ENCODE peak calls at places on chromosomes 7 and 10, in seven cellular contexts. One of them, this sample, is unnamed.

GRCh38 chr7:26646666-26647065 is 217.7 kb downstream of the SKAP2 start:
- DNase-seq in heart left ventricle: no peak
- DNase-seq in upper lobe of left lung: no peak
- DNase-seq in NCI-H1105 treated with DMSO at 0.1 percent for 48 hours: no peak
- DNase-seq in GM10248: no peak
- DNase-seq in Right ventricle myocardium superior: no peak
- DNase-seq in ELF-1: no peak
- DNase-seq in this sample: no peak

GRCh38 chr10:57395921-57396320 is 871.8 kb downstream of the IPMK start:
- DNase-seq in heart left ventricle: no peak
- DNase-seq in upper lobe of left lung: no peak
- DNase-seq in NCI-H1105 treated with DMSO at 0.1 percent for 48 hours: no peak
- DNase-seq in GM10248: no peak
- DNase-seq in Right ventricle myocardium superior: no peak
- DNase-seq in ELF-1: no peak
- DNase-seq in this sample: no peak

GRCh38 chr10:124417846-124418725 is 637 bp downstream of the OAT start:
- DNase-seq in heart left ventricle: peak
- DNase-seq in upper lobe of left lung: peak
- DNase-seq in NCI-H1105 treated with DMSO at 0.1 percent for 48 hours: no peak
- DNase-seq in GM10248: peak
- DNase-seq in Right ventricle myocardium superior: peak
- DNase-seq in ELF-1: peak
- DNase-seq in this sample: peak

GRCh38 chr7:14542624-14543023 is 359.9 kb downstream of the DGKB start:
- DNase-seq in heart left ventricle: no peak
- DNase-seq in upper lobe of left lung: no peak
- DNase-seq in NCI-H1105 treated with DMSO at 0.1 percent for 48 hours: no peak
- DNase-seq in GM10248: no peak
- DNase-seq in Right ventricle myocardium superior: no peak
- DNase-seq in ELF-1: no peak
- DNase-seq in this sample: no peak

GRCh38 chr10:17026686-17027485 is 102.7 kb downstream of the CUBN start:
- DNase-seq in heart left ventricle: no peak
- DNase-seq in upper lobe of left lung: no peak
- DNase-seq in NCI-H1105 treated with DMSO at 0.1 percent for 48 hours: no peak
- DNase-seq in GM10248: no peak
- DNase-seq in Right ventricle myocardium superior: no peak
- DNase-seq in ELF-1: no peak
- DNase-seq in this sample: no peak

GRCh38 chr7:38178695-38179344 is 775 bp downstream of the STARD3NL start:
- DNase-seq in heart left ventricle: no peak
- DNase-seq in upper lobe of left lung: no peak
- DNase-seq in NCI-H1105 treated with DMSO at 0.1 percent for 48 hours: peak
- DNase-seq in GM10248: peak
- DNase-seq in Right ventricle myocardium superior: no peak
- DNase-seq in ELF-1: no peak
- DNase-seq in this sample: no peak

GRCh38 chr10:44703241-44704155 is 207.6 kb upstream of the TMEM72 start:
- DNase-seq in heart left ventricle: no peak
- DNase-seq in upper lobe of left lung: no peak
- DNase-seq in NCI-H1105 treated with DMSO at 0.1 percent for 48 hours: no peak
- DNase-seq in GM10248: no peak
- DNase-seq in Right ventricle myocardium superior: no peak
- DNase-seq in ELF-1: no peak
- DNase-seq in this sample: no peak

GRCh38 chr10:116427671-116428070 is at the start of gene PNLIPRP3:
- DNase-seq in heart left ventricle: no peak
- DNase-seq in upper lobe of left lung: no peak
- DNase-seq in NCI-H1105 treated with DMSO at 0.1 percent for 48 hours: no peak
- DNase-seq in GM10248: no peak
- DNase-seq in Right ventricle myocardium superior: no peak
- DNase-seq in ELF-1: no peak
- DNase-seq in this sample: no peak

GRCh38 chr10:75956624-75957023 is 525.2 kb downstream of the LRMDA start:
- DNase-seq in heart left ventricle: no peak
- DNase-seq in upper lobe of left lung: no peak
- DNase-seq in NCI-H1105 treated with DMSO at 0.1 percent for 48 hours: no peak
- DNase-seq in GM10248: no peak
- DNase-seq in Right ventricle myocardium superior: no peak
- DNase-seq in ELF-1: no peak
- DNase-seq in this sample: no peak

GRCh38 chr7:117949232-117949631 is 76.0 kb upstream of the CTTNBP2 start:
- DNase-seq in heart left ventricle: no peak
- DNase-seq in upper lobe of left lung: no peak
- DNase-seq in NCI-H1105 treated with DMSO at 0.1 percent for 48 hours: no peak
- DNase-seq in GM10248: no peak
- DNase-seq in Right ventricle myocardium superior: no peak
- DNase-seq in ELF-1: no peak
- DNase-seq in this sample: no peak

GRCh38 chr7:142459557-142459963 is 201.7 kb upstream of the PRSS58 start:
- DNase-seq in heart left ventricle: no peak
- DNase-seq in upper lobe of left lung: no peak
- DNase-seq in NCI-H1105 treated with DMSO at 0.1 percent for 48 hours: peak
- DNase-seq in GM10248: peak
- DNase-seq in Right ventricle myocardium superior: no peak
- DNase-seq in ELF-1: peak
- DNase-seq in this sample: no peak

GRCh38 chr10:132574783-132575319 is 37.3 kb downstream of the INPP5A start:
- DNase-seq in heart left ventricle: no peak
- DNase-seq in upper lobe of left lung: no peak
- DNase-seq in NCI-H1105 treated with DMSO at 0.1 percent for 48 hours: no peak
- DNase-seq in GM10248: no peak
- DNase-seq in Right ventricle myocardium superior: peak
- DNase-seq in ELF-1: peak
- DNase-seq in this sample: no peak

GRCh38 chr7:47669178-47669878 is 87.4 kb upstream of the TNS3 start:
- DNase-seq in heart left ventricle: peak
- DNase-seq in upper lobe of left lung: peak
- DNase-seq in NCI-H1105 treated with DMSO at 0.1 percent for 48 hours: no peak
- DNase-seq in GM10248: peak
- DNase-seq in Right ventricle myocardium superior: peak
- DNase-seq in ELF-1: peak
- DNase-seq in this sample: peak

GRCh38 chr7:2255145-2256139 is 13.4 kb downstream of the NUDT1 start:
- DNase-seq in heart left ventricle: no peak
- DNase-seq in upper lobe of left lung: no peak
- DNase-seq in NCI-H1105 treated with DMSO at 0.1 percent for 48 hours: no peak
- DNase-seq in GM10248: no peak
- DNase-seq in Right ventricle myocardium superior: no peak
- DNase-seq in ELF-1: no peak
- DNase-seq in this sample: no peak

GRCh38 chr10:113442340-113442739 is 110.5 kb upstream of the HABP2 start:
- DNase-seq in heart left ventricle: no peak
- DNase-seq in upper lobe of left lung: no peak
- DNase-seq in NCI-H1105 treated with DMSO at 0.1 percent for 48 hours: no peak
- DNase-seq in GM10248: no peak
- DNase-seq in Right ventricle myocardium superior: no peak
- DNase-seq in ELF-1: no peak
- DNase-seq in this sample: no peak

GRCh38 chr7:113402005-113402404 is 283.7 kb upstream of the SMIM30 start:
- DNase-seq in heart left ventricle: no peak
- DNase-seq in upper lobe of left lung: no peak
- DNase-seq in NCI-H1105 treated with DMSO at 0.1 percent for 48 hours: no peak
- DNase-seq in GM10248: no peak
- DNase-seq in Right ventricle myocardium superior: no peak
- DNase-seq in ELF-1: no peak
- DNase-seq in this sample: no peak

GRCh38 chr7:117270371-117270770 is 52.5 kb downstream of the WNT2 start:
- DNase-seq in heart left ventricle: no peak
- DNase-seq in upper lobe of left lung: no peak
- DNase-seq in NCI-H1105 treated with DMSO at 0.1 percent for 48 hours: no peak
- DNase-seq in GM10248: no peak
- DNase-seq in Right ventricle myocardium superior: no peak
- DNase-seq in ELF-1: no peak
- DNase-seq in this sample: no peak

GRCh38 chr10:25071227-25071626 is 54.8 kb downstream of the THNSL1 start:
- DNase-seq in heart left ventricle: no peak
- DNase-seq in upper lobe of left lung: no peak
- DNase-seq in NCI-H1105 treated with DMSO at 0.1 percent for 48 hours: no peak
- DNase-seq in GM10248: no peak
- DNase-seq in Right ventricle myocardium superior: no peak
- DNase-seq in ELF-1: no peak
- DNase-seq in this sample: no peak

GRCh38 chr7:55438765-55439525 is 73.8 kb downstream of the LANCL2 start:
- DNase-seq in heart left ventricle: peak
- DNase-seq in upper lobe of left lung: peak
- DNase-seq in NCI-H1105 treated with DMSO at 0.1 percent for 48 hours: peak
- DNase-seq in GM10248: no peak
- DNase-seq in Right ventricle myocardium superior: peak
- DNase-seq in ELF-1: no peak
- DNase-seq in this sample: peak

GRCh38 chr10:122342293-122343134 is 32.0 kb upstream of the PLEKHA1 start:
- DNase-seq in heart left ventricle: no peak
- DNase-seq in upper lobe of left lung: no peak
- DNase-seq in NCI-H1105 treated with DMSO at 0.1 percent for 48 hours: peak
- DNase-seq in GM10248: peak
- DNase-seq in Right ventricle myocardium superior: no peak
- DNase-seq in ELF-1: peak
- DNase-seq in this sample: no peak

GRCh38 chr7:129874722-129875121 is 78.0 kb downstream of the UBE2H start:
- DNase-seq in heart left ventricle: no peak
- DNase-seq in upper lobe of left lung: no peak
- DNase-seq in NCI-H1105 treated with DMSO at 0.1 percent for 48 hours: no peak
- DNase-seq in GM10248: no peak
- DNase-seq in Right ventricle myocardium superior: no peak
- DNase-seq in ELF-1: no peak
- DNase-seq in this sample: no peak

GRCh38 chr10:49419005-49419404 is 23.1 kb upstream of the DRGX start:
- DNase-seq in heart left ventricle: no peak
- DNase-seq in upper lobe of left lung: peak
- DNase-seq in NCI-H1105 treated with DMSO at 0.1 percent for 48 hours: no peak
- DNase-seq in GM10248: no peak
- DNase-seq in Right ventricle myocardium superior: no peak
- DNase-seq in ELF-1: peak
- DNase-seq in this sample: no peak

GRCh38 chr10:47262606-47263295 is 37.2 kb upstream of the GDF10 start:
- DNase-seq in heart left ventricle: no peak
- DNase-seq in upper lobe of left lung: no peak
- DNase-seq in NCI-H1105 treated with DMSO at 0.1 percent for 48 hours: no peak
- DNase-seq in GM10248: no peak
- DNase-seq in Right ventricle myocardium superior: no peak
- DNase-seq in ELF-1: no peak
- DNase-seq in this sample: no peak

GRCh38 chr10:69733791-69734261 is 67.9 kb upstream of the COL13A1 start:
- DNase-seq in heart left ventricle: peak
- DNase-seq in upper lobe of left lung: no peak
- DNase-seq in NCI-H1105 treated with DMSO at 0.1 percent for 48 hours: no peak
- DNase-seq in GM10248: no peak
- DNase-seq in Right ventricle myocardium superior: no peak
- DNase-seq in ELF-1: no peak
- DNase-seq in this sample: no peak

GRCh38 chr10:26214004-26214403 is 2.6 kb upstream of the GAD2 start:
- DNase-seq in heart left ventricle: no peak
- DNase-seq in upper lobe of left lung: no peak
- DNase-seq in NCI-H1105 treated with DMSO at 0.1 percent for 48 hours: peak
- DNase-seq in GM10248: no peak
- DNase-seq in Right ventricle myocardium superior: no peak
- DNase-seq in ELF-1: peak
- DNase-seq in this sample: no peak

GRCh38 chr7:28107960-28108359 is 72.6 kb downstream of the JAZF1 start:
- DNase-seq in heart left ventricle: peak
- DNase-seq in upper lobe of left lung: no peak
- DNase-seq in NCI-H1105 treated with DMSO at 0.1 percent for 48 hours: no peak
- DNase-seq in GM10248: no peak
- DNase-seq in Right ventricle myocardium superior: no peak
- DNase-seq in ELF-1: no peak
- DNase-seq in this sample: no peak

GRCh38 chr7:30816291-30817059 is 45.3 kb downstream of the MINDY4 start:
- DNase-seq in heart left ventricle: peak
- DNase-seq in upper lobe of left lung: no peak
- DNase-seq in NCI-H1105 treated with DMSO at 0.1 percent for 48 hours: no peak
- DNase-seq in GM10248: no peak
- DNase-seq in Right ventricle myocardium superior: peak
- DNase-seq in ELF-1: no peak
- DNase-seq in this sample: no peak

GRCh38 chr7:141649137-141649864 is 52.7 kb downstream of the DENND11 start:
- DNase-seq in heart left ventricle: no peak
- DNase-seq in upper lobe of left lung: no peak
- DNase-seq in NCI-H1105 treated with DMSO at 0.1 percent for 48 hours: no peak
- DNase-seq in GM10248: peak
- DNase-seq in Right ventricle myocardium superior: no peak
- DNase-seq in ELF-1: no peak
- DNase-seq in this sample: no peak

GRCh38 chr10:43202657-43203490 is 64.0 kb downstream of the RASGEF1A start:
- DNase-seq in heart left ventricle: peak
- DNase-seq in upper lobe of left lung: peak
- DNase-seq in NCI-H1105 treated with DMSO at 0.1 percent for 48 hours: no peak
- DNase-seq in GM10248: peak
- DNase-seq in Right ventricle myocardium superior: peak
- DNase-seq in ELF-1: peak
- DNase-seq in this sample: peak

GRCh38 chr7:55055479-55055878 is 36.7 kb downstream of the EGFR start:
- DNase-seq in heart left ventricle: no peak
- DNase-seq in upper lobe of left lung: no peak
- DNase-seq in NCI-H1105 treated with DMSO at 0.1 percent for 48 hours: no peak
- DNase-seq in GM10248: no peak
- DNase-seq in Right ventricle myocardium superior: no peak
- DNase-seq in ELF-1: no peak
- DNase-seq in this sample: no peak

GRCh38 chr7:117008849-117009531 is 55.7 kb downstream of the ST7 start:
- DNase-seq in heart left ventricle: no peak
- DNase-seq in upper lobe of left lung: no peak
- DNase-seq in NCI-H1105 treated with DMSO at 0.1 percent for 48 hours: no peak
- DNase-seq in GM10248: no peak
- DNase-seq in Right ventricle myocardium superior: no peak
- DNase-seq in ELF-1: no peak
- DNase-seq in this sample: no peak

GRCh38 chr7:100629117-100629711 is 12.1 kb downstream of the TFR2 start:
- DNase-seq in heart left ventricle: no peak
- DNase-seq in upper lobe of left lung: peak
- DNase-seq in NCI-H1105 treated with DMSO at 0.1 percent for 48 hours: no peak
- DNase-seq in GM10248: no peak
- DNase-seq in Right ventricle myocardium superior: no peak
- DNase-seq in ELF-1: peak
- DNase-seq in this sample: peak

GRCh38 chr7:47582748-47583740 is 1.1 kb upstream of the TNS3 start:
- DNase-seq in heart left ventricle: no peak
- DNase-seq in upper lobe of left lung: no peak
- DNase-seq in NCI-H1105 treated with DMSO at 0.1 percent for 48 hours: no peak
- DNase-seq in GM10248: no peak
- DNase-seq in Right ventricle myocardium superior: no peak
- DNase-seq in ELF-1: no peak
- DNase-seq in this sample: no peak

GRCh38 chr7:57819491-57819981 is 369.6 kb downstream of the ZNF716 start:
- DNase-seq in heart left ventricle: no peak
- DNase-seq in upper lobe of left lung: no peak
- DNase-seq in NCI-H1105 treated with DMSO at 0.1 percent for 48 hours: no peak
- DNase-seq in GM10248: no peak
- DNase-seq in Right ventricle myocardium superior: no peak
- DNase-seq in ELF-1: no peak
- DNase-seq in this sample: no peak

GRCh38 chr7:12389089-12389700 is 14.5 kb downstream of the VWDE start:
- DNase-seq in heart left ventricle: no peak
- DNase-seq in upper lobe of left lung: no peak
- DNase-seq in NCI-H1105 treated with DMSO at 0.1 percent for 48 hours: peak
- DNase-seq in GM10248: peak
- DNase-seq in Right ventricle myocardium superior: no peak
- DNase-seq in ELF-1: peak
- DNase-seq in this sample: peak

GRCh38 chr7:127751062-127751722 is 99.2 kb downstream of the SND1 start:
- DNase-seq in heart left ventricle: no peak
- DNase-seq in upper lobe of left lung: no peak
- DNase-seq in NCI-H1105 treated with DMSO at 0.1 percent for 48 hours: peak
- DNase-seq in GM10248: no peak
- DNase-seq in Right ventricle myocardium superior: no peak
- DNase-seq in ELF-1: no peak
- DNase-seq in this sample: no peak

GRCh38 chr7:70132802-70133201 is 534.5 kb downstream of the AUTS2 start:
- DNase-seq in heart left ventricle: no peak
- DNase-seq in upper lobe of left lung: no peak
- DNase-seq in NCI-H1105 treated with DMSO at 0.1 percent for 48 hours: peak
- DNase-seq in GM10248: no peak
- DNase-seq in Right ventricle myocardium superior: no peak
- DNase-seq in ELF-1: no peak
- DNase-seq in this sample: no peak

GRCh38 chr10:52659085-52659484 is 113.5 kb downstream of the MBL2 start:
- DNase-seq in heart left ventricle: no peak
- DNase-seq in upper lobe of left lung: no peak
- DNase-seq in NCI-H1105 treated with DMSO at 0.1 percent for 48 hours: no peak
- DNase-seq in GM10248: no peak
- DNase-seq in Right ventricle myocardium superior: no peak
- DNase-seq in ELF-1: no peak
- DNase-seq in this sample: no peak